ENCODE peak calls at places on chromosomes 3 and 15, in six cellular contexts. I, G, D, N, V and O are unnamed samples.

GRCh38 chr3:123431658-123432323 is 17.1 kb downstream of the ADCY5 start:
- DNase-seq in I (no peak), D (no peak), G (peak; percentile 48), N (no peak), V (no peak), O (no peak)

GRCh38 chr3:108485146-108485545 is 25.2 kb downstream of the MYH15 start:
- DNase-seq in D (no peak), G (no peak), I (no peak), N (no peak), V (no peak), O (no peak)

GRCh38 chr3:196180346-196180745 is 30.9 kb downstream of the ZDHHC19 start:
- DNase-seq in N (no peak), V (no peak), D (no peak), G (no peak), I (no peak), O (no peak)

GRCh38 chr15:92231461-92231860 is 162.2 kb upstream of the ST8SIA2 start:
- DNase-seq in N (no peak), I (no peak), G (no peak), V (no peak), D (no peak), O (no peak)

GRCh38 chr3:97713634-97714033 is 50.9 kb upstream of the ARL6 start:
- DNase-seq in N (no peak), V (no peak), I (no peak), D (no peak), G (no peak), O (no peak)

GRCh38 chr3:1723726-1724125 is 374.9 kb upstream of the CNTN4 start:
- DNase-seq in I (no peak), N (no peak), G (no peak), V (no peak), D (no peak), O (no peak)

GRCh38 chr3:58631742-58632141 is 34.8 kb downstream of the FAM3D start:
- DNase-seq in I (no peak), G (no peak), V (no peak), N (no peak), D (no peak), O (no peak)

GRCh38 chr3:76383781-76384180 is 598.4 kb upstream of the ZNF717 start:
- DNase-seq in V (no peak), G (no peak), I (no peak), N (no peak), D (no peak), O (no peak)

GRCh38 chr3:119311191-119311925 is 17.2 kb downstream of the ARHGAP31 start:
- DNase-seq in N (no peak), D (no peak), G (no peak), V (peak; percentile 67), I (peak; percentile 40), O (no peak)

GRCh38 chr3:107520535-107520934 is 2.2 kb upstream of the BBX start:
- DNase-seq in N (no peak), V (no peak), I (no peak), G (no peak), D (no peak), O (no peak)

GRCh38 chr3:156643729-156644389 is 30.5 kb upstream of the TIPARP start:
- DNase-seq in V (peak; percentile 57), G (peak; percentile 23), D (no peak), N (no peak), I (no peak), O (peak; percentile 12)

GRCh38 chr15:60128000-60128376 is 123.9 kb downstream of the FOXB1 start:
- DNase-seq in N (no peak), D (no peak), G (no peak), I (no peak), V (no peak), O (peak; percentile 1)

GRCh38 chr3:150607267-150608065 is 4.3 kb downstream of the SELENOT start:
- DNase-seq in I (no peak), N (no peak), D (no peak), G (no peak), V (no peak), O (no peak)

GRCh38 chr15:65302061-65302460 is 2.4 kb upstream of the RNU5B-1 start:
- DNase-seq in V (no peak), I (no peak), N (no peak), D (no peak), G (no peak), O (no peak)

GRCh38 chr3:100789582-100789981 is 80.3 kb downstream of the TFG start:
- DNase-seq in D (no peak), V (no peak), I (no peak), N (no peak), G (no peak), O (no peak)

GRCh38 chr15:74317820-74318375 is 49.5 kb downstream of the CYP11A1 start:
- DNase-seq in V (peak; percentile 96), G (peak; percentile 43), N (no peak), I (peak; percentile 62), D (no peak), O (no peak)